ENCODE peak calls at places on chromosome 16, in seven cellular contexts. L, E, X, B, K, V and C are unnamed samples.

GRCh38 chr16:24850289-24850931 is 4.6 kb downstream of the SLC5A11 start:
- DNase-seq in L (peak), E (peak), X (no peak), B (no peak), K (no peak), V (no peak), C (no peak)

GRCh38 chr16:84207266-84207665 is 16.3 kb downstream of the ADAD2 start:
- DNase-seq in L (no peak), E (no peak), X (no peak), B (no peak), K (no peak), V (no peak), C (no peak)

GRCh38 chr16:4870138-4870671 is 22.9 kb downstream of the UBN1 start:
- DNase-seq in L (no peak), E (no peak), X (no peak), B (no peak), K (no peak), V (no peak), C (no peak)

GRCh38 chr16:57591086-57591869 is 37.2 kb upstream of the ADGRG1 start:
- DNase-seq in L (peak), E (peak), X (no peak), B (peak), K (peak), V (peak), C (peak)

GRCh38 chr16:67013823-67014640 is 14.9 kb upstream of the CBFB start:
- DNase-seq in L (peak), E (peak), X (no peak), B (peak), K (peak), V (peak), C (peak)

GRCh38 chr16:49608801-49609200 is 235.2 kb downstream of the C16orf78 start:
- DNase-seq in L (peak), E (peak), X (peak), B (peak), K (no peak), V (no peak), C (peak)

GRCh38 chr16:82891918-82892317 is 265.1 kb downstream of the CDH13 start:
- DNase-seq in L (no peak), E (no peak), X (no peak), B (no peak), K (no peak), V (no peak), C (no peak)

GRCh38 chr16:52993179-52993578 is 59.5 kb downstream of the CHD9NB start:
- DNase-seq in L (no peak), E (no peak), X (no peak), B (no peak), K (no peak), V (no peak), C (no peak)

GRCh38 chr16:16197966-16198365 is 25.3 kb downstream of the ABCC6 start:
- DNase-seq in L (no peak), E (no peak), X (no peak), B (no peak), K (no peak), V (no peak), C (no peak)

GRCh38 chr16:55033225-55034156 is 102.8 kb downstream of the IRX5 start:
- DNase-seq in L (no peak), E (no peak), X (no peak), B (no peak), K (no peak), V (peak), C (no peak)

GRCh38 chr16:48386559-48387312 is 1.5 kb upstream of the SIAH1 start:
- DNase-seq in L (no peak), E (no peak), X (no peak), B (peak), K (no peak), V (no peak), C (no peak)

GRCh38 chr16:75195811-75196790 is 10.9 kb downstream of the CTRB2 start:
- DNase-seq in L (no peak), E (no peak), X (no peak), B (no peak), K (no peak), V (peak), C (no peak)

GRCh38 chr16:80051040-80051439 is 450.5 kb upstream of the MAF start:
- DNase-seq in L (no peak), E (no peak), X (no peak), B (no peak), K (no peak), V (no peak), C (no peak)

GRCh38 chr16:52254753-52255152 is 292.2 kb downstream of the TOX3 start:
- DNase-seq in L (no peak), E (no peak), X (no peak), B (no peak), K (no peak), V (no peak), C (peak)

GRCh38 chr16:19167710-19168172 is 299 bp upstream of the SYT17 start:
- DNase-seq in L (peak), E (peak), X (no peak), B (peak), K (peak), V (peak), C (peak)

GRCh38 chr16:13997933-13998332 is 73.2 kb upstream of the MRTFB start:
- DNase-seq in L (no peak), E (no peak), X (no peak), B (no peak), K (no peak), V (no peak), C (peak)

GRCh38 chr16:70686376-70687171 is 721 bp upstream of the MTSS2 start:
- DNase-seq in L (no peak), E (no peak), X (no peak), B (no peak), K (no peak), V (no peak), C (no peak)

GRCh38 chr16:5062051-5062450 is 3.7 kb downstream of the C16orf89 start:
- DNase-seq in L (no peak), E (no peak), X (no peak), B (no peak), K (no peak), V (peak), C (no peak)

GRCh38 chr16:22117666-22118065 is 25.3 kb downstream of the VWA3A start:
- DNase-seq in L (no peak), E (no peak), X (no peak), B (no peak), K (no peak), V (no peak), C (peak)

GRCh38 chr16:24769806-24770205 is 40.4 kb downstream of the TNRC6A start:
- DNase-seq in L (peak), E (peak), X (peak), B (peak), K (no peak), V (no peak), C (peak)

GRCh38 chr16:12569061-12569460 is 234.6 kb downstream of the CPPED1 start:
- DNase-seq in L (no peak), E (no peak), X (no peak), B (no peak), K (no peak), V (no peak), C (no peak)

GRCh38 chr16:588639-588888 is 1.3 kb upstream of the RAB40C start:
- DNase-seq in L (peak), E (peak), X (peak), B (peak), K (no peak), V (peak), C (peak)

GRCh38 chr16:590165-590874 is 454 bp downstream of the RAB40C start:
- DNase-seq in L (peak), E (peak), X (no peak), B (no peak), K (peak), V (peak), C (peak)

GRCh38 chr16:588889-589657 is 793 bp upstream of the RAB40C start:
- DNase-seq in L (peak), E (peak), X (peak), B (peak), K (peak), V (peak), C (peak)

GRCh38 chr16:590875-591200 is 972 bp downstream of the RAB40C start:
- DNase-seq in L (no peak), E (no peak), X (no peak), B (no peak), K (no peak), V (no peak), C (no peak)

DNA sequence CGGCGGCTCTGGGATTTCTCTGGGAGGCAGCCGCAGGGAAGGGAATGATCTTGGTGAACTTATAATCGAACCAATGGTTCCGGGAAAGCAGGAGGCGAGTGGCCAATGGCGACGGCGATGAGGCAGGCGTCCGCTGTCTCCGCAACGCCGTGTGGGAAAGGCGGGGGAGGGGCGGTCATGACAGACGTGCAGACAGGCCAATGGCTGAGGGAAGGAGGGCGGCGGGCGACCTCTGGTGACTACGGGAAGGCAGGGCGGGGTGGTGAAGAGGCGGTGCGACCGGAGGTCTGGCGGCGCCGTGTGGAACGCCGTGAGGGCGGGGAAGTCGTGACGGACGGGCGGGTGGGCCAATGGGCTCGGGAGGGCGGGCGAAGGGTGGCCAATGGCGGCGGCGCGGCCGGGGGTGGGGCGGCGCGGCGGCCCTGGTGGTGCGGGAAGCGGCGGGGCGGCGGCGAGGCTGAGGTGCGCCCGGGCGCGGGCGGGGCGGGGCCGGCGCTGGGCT is at the start of gene RAB40C:
- DNase-seq in L (peak), E (peak), X (peak), B (peak), K (peak), V (peak), C (peak)
- TF ChIP-seq CTCF in L (no peak), E (no peak), X (no peak), B (peak), K (no peak), V (peak), C (no peak)

DNA sequence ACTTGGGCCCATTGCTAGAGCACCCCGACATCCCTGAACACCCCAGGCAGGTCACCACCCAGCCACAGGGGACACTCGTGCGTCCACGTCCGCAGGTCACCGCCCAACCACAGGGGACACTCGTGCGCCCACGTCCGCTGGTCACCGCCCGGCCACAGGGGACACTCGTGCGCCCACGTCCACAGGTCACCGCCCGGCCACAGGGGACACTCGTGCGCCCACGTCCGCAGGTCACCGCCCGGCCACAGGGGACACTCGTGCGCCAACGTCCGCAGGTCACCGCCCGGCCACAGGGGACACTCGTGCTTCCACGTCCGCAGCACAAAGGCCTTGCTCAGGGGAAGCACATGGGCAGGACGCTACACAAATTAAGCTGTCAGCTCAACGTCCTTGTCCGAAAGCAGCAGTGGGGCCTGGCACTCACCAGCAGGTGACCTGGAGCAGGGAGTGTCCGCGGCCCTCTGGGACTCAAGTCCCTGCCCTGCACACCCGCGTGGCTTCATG is 17.7 kb downstream of the GALNS start:
- DNase-seq in L (no peak), E (no peak), X (no peak), B (no peak), K (no peak), V (peak), C (no peak)
- TF ChIP-seq CTCF in L (no peak), E (no peak), X (no peak), B (no peak), K (no peak), V (no peak), C (no peak)

GRCh38 chr16:30961384-30961783 is 3.8 kb downstream of the SETD1A start:
- DNase-seq in L (no peak), E (no peak), X (no peak), B (no peak), K (no peak), V (no peak), C (no peak)
- TF ChIP-seq CTCF in L (no peak), E (no peak), X (no peak), B (no peak), K (no peak), V (no peak), C (no peak)

GRCh38 chr16:1688807-1689560 is 10.9 kb downstream of the JPT2 start:
- DNase-seq in L (peak), E (peak), X (no peak), B (peak), K (no peak), V (peak), C (no peak)

GRCh38 chr16:1689853-1690252 is 11.8 kb downstream of the JPT2 start:
- DNase-seq in L (no peak), E (no peak), X (no peak), B (no peak), K (no peak), V (peak), C (no peak)

GRCh38 chr16:1690810-1691209 is 12.7 kb downstream of the JPT2 start:
- DNase-seq in L (no peak), E (no peak), X (no peak), B (no peak), K (no peak), V (no peak), C (no peak)

GRCh38 chr16:1691956-1692355 is 13.9 kb downstream of the JPT2 start:
- DNase-seq in L (peak), E (peak), X (no peak), B (peak), K (no peak), V (no peak), C (peak)

GRCh38 chr16:1691276-1691675 is 13.2 kb downstream of the JPT2 start:
- DNase-seq in L (peak), E (peak), X (no peak), B (peak), K (no peak), V (no peak), C (no peak)
- TF ChIP-seq CTCF in L (peak), E (peak), X (peak), B (peak), K (no peak), V (no peak), C (no peak)

GRCh38 chr16:27174007-27174406 is 29.3 kb upstream of the KDM8 start:
- DNase-seq in L (no peak), E (no peak), X (no peak), B (no peak), K (no peak), V (peak), C (no peak)

GRCh38 chr16:27174798-27175197 is 28.5 kb upstream of the KDM8 start:
- DNase-seq in L (no peak), E (no peak), X (no peak), B (peak), K (no peak), V (no peak), C (no peak)

GRCh38 chr16:27168790-27169189 is 34.5 kb upstream of the KDM8 start:
- DNase-seq in L (no peak), E (no peak), X (no peak), B (no peak), K (no peak), V (no peak), C (no peak)

GRCh38 chr16:27171584-27171983 is 31.7 kb upstream of the KDM8 start:
- DNase-seq in L (no peak), E (no peak), X (no peak), B (no peak), K (no peak), V (no peak), C (no peak)

GRCh38 chr16:27169511-27170071 is 33.7 kb upstream of the KDM8 start:
- DNase-seq in L (peak), E (peak), X (peak), B (peak), K (no peak), V (no peak), C (no peak)
- TF ChIP-seq CTCF in L (peak), E (peak), X (peak), B (peak), K (no peak), V (peak), C (peak)